ENCODE peak calls at places on chromosomes 13 and 19, in six cellular contexts. One of them, this sample, is unnamed.

GRCh38 chr19:10353793-10354391 is 14.5 kb upstream of the ICAM3 start:
- DNase-seq in stimulated activated CD4-positive, alpha-beta T cell treated with anti-CD3 and anti-CD28 coated beads, Interleukin-1b, Interleukin-23, amount 100 ng/mL, for 1 hour: no peak
- DNase-seq in H1: peak
- DNase-seq in HTR-8/SVneo: no peak
- DNase-seq in D341Med: no peak
- DNase-seq in A172: peak
- DNase-seq in this sample: peak

GRCh38 chr13:95463516-95463915 is 89.0 kb upstream of the CLDN10 start:
- DNase-seq in stimulated activated CD4-positive, alpha-beta T cell treated with anti-CD3 and anti-CD28 coated beads, Interleukin-1b, Interleukin-23, amount 100 ng/mL, for 1 hour: no peak
- DNase-seq in H1: no peak
- DNase-seq in HTR-8/SVneo: no peak
- DNase-seq in D341Med: no peak
- DNase-seq in A172: no peak
- DNase-seq in this sample: no peak

GRCh38 chr13:75316427-75316826 is 165.5 kb downstream of the TBC1D4 start:
- DNase-seq in stimulated activated CD4-positive, alpha-beta T cell treated with anti-CD3 and anti-CD28 coated beads, Interleukin-1b, Interleukin-23, amount 100 ng/mL, for 1 hour: no peak
- DNase-seq in H1: no peak
- DNase-seq in HTR-8/SVneo: no peak
- DNase-seq in D341Med: no peak
- DNase-seq in A172: no peak
- DNase-seq in this sample: no peak

GRCh38 chr19:10513223-10513622 is 4.0 kb downstream of the S1PR5 start:
- DNase-seq in stimulated activated CD4-positive, alpha-beta T cell treated with anti-CD3 and anti-CD28 coated beads, Interleukin-1b, Interleukin-23, amount 100 ng/mL, for 1 hour: no peak
- DNase-seq in H1: no peak
- DNase-seq in HTR-8/SVneo: no peak
- DNase-seq in D341Med: no peak
- DNase-seq in A172: no peak
- DNase-seq in this sample: no peak

GRCh38 chr13:97298816-97299215 is 76.7 kb downstream of the MBNL2 start:
- DNase-seq in stimulated activated CD4-positive, alpha-beta T cell treated with anti-CD3 and anti-CD28 coated beads, Interleukin-1b, Interleukin-23, amount 100 ng/mL, for 1 hour: no peak
- DNase-seq in H1: no peak
- DNase-seq in HTR-8/SVneo: no peak
- DNase-seq in D341Med: no peak
- DNase-seq in A172: no peak
- DNase-seq in this sample: no peak

GRCh38 chr19:53906211-53907192 is 2.6 kb upstream of the CACNG7 start:
- DNase-seq in stimulated activated CD4-positive, alpha-beta T cell treated with anti-CD3 and anti-CD28 coated beads, Interleukin-1b, Interleukin-23, amount 100 ng/mL, for 1 hour: peak
- DNase-seq in H1: peak
- DNase-seq in HTR-8/SVneo: peak
- DNase-seq in D341Med: peak
- DNase-seq in A172: no peak
- DNase-seq in this sample: peak

GRCh38 chr19:34960103-34960805 is 3.8 kb downstream of the ZNF792 start:
- DNase-seq in stimulated activated CD4-positive, alpha-beta T cell treated with anti-CD3 and anti-CD28 coated beads, Interleukin-1b, Interleukin-23, amount 100 ng/mL, for 1 hour: no peak
- DNase-seq in H1: peak
- DNase-seq in HTR-8/SVneo: peak
- DNase-seq in D341Med: no peak
- DNase-seq in A172: peak
- DNase-seq in this sample: no peak

GRCh38 chr13:47033216-47033615 is 136.4 kb upstream of the HTR2A start:
- DNase-seq in stimulated activated CD4-positive, alpha-beta T cell treated with anti-CD3 and anti-CD28 coated beads, Interleukin-1b, Interleukin-23, amount 100 ng/mL, for 1 hour: no peak
- DNase-seq in H1: no peak
- DNase-seq in HTR-8/SVneo: no peak
- DNase-seq in D341Med: no peak
- DNase-seq in A172: peak
- DNase-seq in this sample: no peak

GRCh38 chr19:42295831-42296525 is 6.0 kb upstream of the PRR19 start:
- DNase-seq in stimulated activated CD4-positive, alpha-beta T cell treated with anti-CD3 and anti-CD28 coated beads, Interleukin-1b, Interleukin-23, amount 100 ng/mL, for 1 hour: peak
- DNase-seq in H1: peak
- DNase-seq in HTR-8/SVneo: peak
- DNase-seq in D341Med: peak
- DNase-seq in A172: peak
- DNase-seq in this sample: peak

GRCh38 chr13:25771641-25772478 is 280.0 kb downstream of the SHISA2 start:
- DNase-seq in stimulated activated CD4-positive, alpha-beta T cell treated with anti-CD3 and anti-CD28 coated beads, Interleukin-1b, Interleukin-23, amount 100 ng/mL, for 1 hour: no peak
- DNase-seq in H1: no peak
- DNase-seq in HTR-8/SVneo: peak
- DNase-seq in D341Med: no peak
- DNase-seq in A172: peak
- DNase-seq in this sample: no peak

GRCh38 chr13:100870898-100871297 is 196.3 kb upstream of the TMTC4 start:
- DNase-seq in stimulated activated CD4-positive, alpha-beta T cell treated with anti-CD3 and anti-CD28 coated beads, Interleukin-1b, Interleukin-23, amount 100 ng/mL, for 1 hour: no peak
- DNase-seq in H1: no peak
- DNase-seq in HTR-8/SVneo: no peak
- DNase-seq in D341Med: no peak
- DNase-seq in A172: no peak
- DNase-seq in this sample: no peak

GRCh38 chr13:31038834-31039552 is 106.5 kb downstream of the TEX26 start:
- DNase-seq in stimulated activated CD4-positive, alpha-beta T cell treated with anti-CD3 and anti-CD28 coated beads, Interleukin-1b, Interleukin-23, amount 100 ng/mL, for 1 hour: no peak
- DNase-seq in H1: no peak
- DNase-seq in HTR-8/SVneo: no peak
- DNase-seq in D341Med: no peak
- DNase-seq in A172: peak
- DNase-seq in this sample: no peak

GRCh38 chr13:44236370-44236769 is 137.3 kb upstream of the SERP2 start:
- DNase-seq in stimulated activated CD4-positive, alpha-beta T cell treated with anti-CD3 and anti-CD28 coated beads, Interleukin-1b, Interleukin-23, amount 100 ng/mL, for 1 hour: no peak
- DNase-seq in H1: no peak
- DNase-seq in HTR-8/SVneo: no peak
- DNase-seq in D341Med: no peak
- DNase-seq in A172: no peak
- DNase-seq in this sample: no peak

GRCh38 chr19:30079200-30079599 is 137.2 kb downstream of the URI1 start:
- DNase-seq in stimulated activated CD4-positive, alpha-beta T cell treated with anti-CD3 and anti-CD28 coated beads, Interleukin-1b, Interleukin-23, amount 100 ng/mL, for 1 hour: no peak
- DNase-seq in H1: no peak
- DNase-seq in HTR-8/SVneo: no peak
- DNase-seq in D341Med: no peak
- DNase-seq in A172: no peak
- DNase-seq in this sample: no peak

GRCh38 chr13:34678154-34678553 is 263.9 kb upstream of the NBEA start:
- DNase-seq in stimulated activated CD4-positive, alpha-beta T cell treated with anti-CD3 and anti-CD28 coated beads, Interleukin-1b, Interleukin-23, amount 100 ng/mL, for 1 hour: no peak
- DNase-seq in H1: no peak
- DNase-seq in HTR-8/SVneo: peak
- DNase-seq in D341Med: no peak
- DNase-seq in A172: peak
- DNase-seq in this sample: no peak

GRCh38 chr19:45645068-45645630 is 6.0 kb upstream of the EML2 start:
- DNase-seq in stimulated activated CD4-positive, alpha-beta T cell treated with anti-CD3 and anti-CD28 coated beads, Interleukin-1b, Interleukin-23, amount 100 ng/mL, for 1 hour: no peak
- DNase-seq in H1: no peak
- DNase-seq in HTR-8/SVneo: no peak
- DNase-seq in D341Med: no peak
- DNase-seq in A172: no peak
- DNase-seq in this sample: no peak

GRCh38 chr19:21848706-21849105 is 12.7 kb upstream of the ZNF43 start:
- DNase-seq in stimulated activated CD4-positive, alpha-beta T cell treated with anti-CD3 and anti-CD28 coated beads, Interleukin-1b, Interleukin-23, amount 100 ng/mL, for 1 hour: no peak
- DNase-seq in H1: no peak
- DNase-seq in HTR-8/SVneo: no peak
- DNase-seq in D341Med: no peak
- DNase-seq in A172: peak
- DNase-seq in this sample: no peak

GRCh38 chr13:97278395-97279078 is 56.4 kb downstream of the MBNL2 start:
- DNase-seq in stimulated activated CD4-positive, alpha-beta T cell treated with anti-CD3 and anti-CD28 coated beads, Interleukin-1b, Interleukin-23, amount 100 ng/mL, for 1 hour: no peak
- DNase-seq in H1: no peak
- DNase-seq in HTR-8/SVneo: no peak
- DNase-seq in D341Med: no peak
- DNase-seq in A172: no peak
- DNase-seq in this sample: no peak

GRCh38 chr13:109698779-109699178 is 87.6 kb downstream of the IRS2 start:
- DNase-seq in stimulated activated CD4-positive, alpha-beta T cell treated with anti-CD3 and anti-CD28 coated beads, Interleukin-1b, Interleukin-23, amount 100 ng/mL, for 1 hour: no peak
- DNase-seq in H1: no peak
- DNase-seq in HTR-8/SVneo: peak
- DNase-seq in D341Med: no peak
- DNase-seq in A172: peak
- DNase-seq in this sample: no peak

GRCh38 chr13:32883501-32883900 is 132.7 kb upstream of the KL start:
- DNase-seq in stimulated activated CD4-positive, alpha-beta T cell treated with anti-CD3 and anti-CD28 coated beads, Interleukin-1b, Interleukin-23, amount 100 ng/mL, for 1 hour: no peak
- DNase-seq in H1: no peak
- DNase-seq in HTR-8/SVneo: no peak
- DNase-seq in D341Med: peak
- DNase-seq in A172: peak
- DNase-seq in this sample: no peak

GRCh38 chr13:23905766-23906165 is 8.5 kb upstream of the C1QTNF9B start:
- DNase-seq in stimulated activated CD4-positive, alpha-beta T cell treated with anti-CD3 and anti-CD28 coated beads, Interleukin-1b, Interleukin-23, amount 100 ng/mL, for 1 hour: no peak
- DNase-seq in H1: no peak
- DNase-seq in HTR-8/SVneo: no peak
- DNase-seq in D341Med: no peak
- DNase-seq in A172: no peak
- DNase-seq in this sample: no peak

GRCh38 chr19:11264452-11265176 is 2.3 kb upstream of the DOCK6 start:
- DNase-seq in stimulated activated CD4-positive, alpha-beta T cell treated with anti-CD3 and anti-CD28 coated beads, Interleukin-1b, Interleukin-23, amount 100 ng/mL, for 1 hour: no peak
- DNase-seq in H1: peak
- DNase-seq in HTR-8/SVneo: no peak
- DNase-seq in D341Med: no peak
- DNase-seq in A172: peak
- DNase-seq in this sample: peak

GRCh38 chr13:114019367-114019766 is 45.5 kb upstream of the C13orf46 start:
- DNase-seq in stimulated activated CD4-positive, alpha-beta T cell treated with anti-CD3 and anti-CD28 coated beads, Interleukin-1b, Interleukin-23, amount 100 ng/mL, for 1 hour: peak
- DNase-seq in H1: no peak
- DNase-seq in HTR-8/SVneo: no peak
- DNase-seq in D341Med: no peak
- DNase-seq in A172: peak
- DNase-seq in this sample: peak

GRCh38 chr13:19957320-19958118 is 1.0 kb upstream of the ZMYM2 start:
- DNase-seq in stimulated activated CD4-positive, alpha-beta T cell treated with anti-CD3 and anti-CD28 coated beads, Interleukin-1b, Interleukin-23, amount 100 ng/mL, for 1 hour: peak
- DNase-seq in H1: peak
- DNase-seq in HTR-8/SVneo: no peak
- DNase-seq in D341Med: peak
- DNase-seq in A172: no peak
- DNase-seq in this sample: peak

GRCh38 chr19:310781-311496 is 19.7 kb upstream of the PLPP2 start:
- DNase-seq in stimulated activated CD4-positive, alpha-beta T cell treated with anti-CD3 and anti-CD28 coated beads, Interleukin-1b, Interleukin-23, amount 100 ng/mL, for 1 hour: no peak
- DNase-seq in H1: no peak
- DNase-seq in HTR-8/SVneo: no peak
- DNase-seq in D341Med: no peak
- DNase-seq in A172: no peak
- DNase-seq in this sample: no peak

GRCh38 chr19:11227201-11227886 is 12.1 kb upstream of the ANGPTL8 start:
- DNase-seq in stimulated activated CD4-positive, alpha-beta T cell treated with anti-CD3 and anti-CD28 coated beads, Interleukin-1b, Interleukin-23, amount 100 ng/mL, for 1 hour: no peak
- DNase-seq in H1: peak
- DNase-seq in HTR-8/SVneo: no peak
- DNase-seq in D341Med: no peak
- DNase-seq in A172: peak
- DNase-seq in this sample: no peak

GRCh38 chr19:38248421-38248820 is 7.8 kb downstream of the PPP1R14A start:
- DNase-seq in stimulated activated CD4-positive, alpha-beta T cell treated with anti-CD3 and anti-CD28 coated beads, Interleukin-1b, Interleukin-23, amount 100 ng/mL, for 1 hour: no peak
- DNase-seq in H1: no peak
- DNase-seq in HTR-8/SVneo: no peak
- DNase-seq in D341Med: no peak
- DNase-seq in A172: no peak
- DNase-seq in this sample: no peak

GRCh38 chr13:108606424-108606823 is 23.0 kb upstream of the MYO16 start:
- DNase-seq in stimulated activated CD4-positive, alpha-beta T cell treated with anti-CD3 and anti-CD28 coated beads, Interleukin-1b, Interleukin-23, amount 100 ng/mL, for 1 hour: no peak
- DNase-seq in H1: no peak
- DNase-seq in HTR-8/SVneo: no peak
- DNase-seq in D341Med: no peak
- DNase-seq in A172: no peak
- DNase-seq in this sample: no peak

GRCh38 chr19:4932711-4933110 is 23.4 kb downstream of the UHRF1 start:
- DNase-seq in stimulated activated CD4-positive, alpha-beta T cell treated with anti-CD3 and anti-CD28 coated beads, Interleukin-1b, Interleukin-23, amount 100 ng/mL, for 1 hour: no peak
- DNase-seq in H1: no peak
- DNase-seq in HTR-8/SVneo: no peak
- DNase-seq in D341Med: no peak
- DNase-seq in A172: no peak
- DNase-seq in this sample: no peak

GRCh38 chr19:30335306-30335886 is 36.8 kb upstream of the ZNF536 start:
- DNase-seq in stimulated activated CD4-positive, alpha-beta T cell treated with anti-CD3 and anti-CD28 coated beads, Interleukin-1b, Interleukin-23, amount 100 ng/mL, for 1 hour: no peak
- DNase-seq in H1: no peak
- DNase-seq in HTR-8/SVneo: no peak
- DNase-seq in D341Med: no peak
- DNase-seq in A172: no peak
- DNase-seq in this sample: no peak

GRCh38 chr19:8484331-8484894 is 18.0 kb downstream of the PRAM1 start:
- DNase-seq in stimulated activated CD4-positive, alpha-beta T cell treated with anti-CD3 and anti-CD28 coated beads, Interleukin-1b, Interleukin-23, amount 100 ng/mL, for 1 hour: no peak
- DNase-seq in H1: no peak
- DNase-seq in HTR-8/SVneo: no peak
- DNase-seq in D341Med: no peak
- DNase-seq in A172: no peak
- DNase-seq in this sample: no peak